ENCODE peak calls at places on chromosome 20, in seven cellular contexts. O, I, L, D, U, X and S are unnamed samples.
A peak's percentile ranks its signal among the peaks of the same experiment; 100 is the strongest.

GRCh38 chr20:63542696-63543095 is 4.9 kb downstream of the SRMS start:
- DNase-seq in O (no peak), L (no peak), U (no peak), X (no peak), I (no peak), D (no peak), S (peak; percentile 86)

GRCh38 chr20:3221398-3222226 is 12.3 kb downstream of the ITPA start:
- DNase-seq in L (no peak), U (no peak), I (no peak), O (no peak), X (no peak), D (no peak), S (no peak)

GRCh38 chr20:34907616-34908469 is 31.4 kb downstream of the ACSS2 start:
- DNase-seq in O (peak; percentile 27), X (peak; percentile 92), L (peak; percentile 46), U (peak; percentile 4), D (no peak), I (no peak), S (no peak)

GRCh38 chr20:18669241-18670019 is 81.6 kb downstream of the DTD1 start:
- DNase-seq in L (no peak), X (no peak), U (no peak), O (no peak), D (no peak), I (no peak), S (no peak)

GRCh38 chr20:50478162-50479036 is 31.8 kb upstream of the PTPN1 start:
- DNase-seq in X (peak; percentile 76), O (no peak), U (no peak), D (peak; percentile 70), L (peak; percentile 73), I (no peak), S (peak; percentile 72)

GRCh38 chr20:56391596-56392281 is at the start of gene AURKA:
- DNase-seq in X (no peak), U (no peak), O (no peak), D (no peak), I (no peak), L (no peak), S (no peak)

GRCh38 chr20:58694241-58695083 is 1.9 kb downstream of the NPEPL1 start:
- DNase-seq in U (no peak), X (no peak), I (no peak), L (no peak), O (no peak), D (no peak), S (peak; percentile 39)

GRCh38 chr20:53823121-53823764 is 229.6 kb upstream of the ZNF217 start:
- DNase-seq in L (no peak), D (no peak), I (no peak), O (no peak), U (no peak), X (no peak), S (no peak)

GRCh38 chr20:13671500-13672288 is 33.0 kb upstream of the TASP1 start:
- DNase-seq in I (no peak), L (no peak), U (no peak), X (peak; percentile 4), O (no peak), D (no peak), S (no peak)

GRCh38 chr20:40416274-40416673 is 272.8 kb downstream of the MAFB start:
- DNase-seq in I (no peak), O (no peak), X (no peak), L (no peak), D (no peak), U (no peak), S (no peak)

GRCh38 chr20:44302026-44302669 is 8.9 kb downstream of the FITM2 start:
- DNase-seq in D (no peak), O (no peak), X (no peak), U (no peak), L (no peak), I (no peak), S (no peak)